ENCODE peak calls at places on chromosome 16, in eight cellular contexts. X is HEK293T; E is stromal cell of bone marrow; Y is DMS153; V is progenitor cell of endocrine pancreas; P is skeletal muscle cell; R is stimulated activated CD8-positive, alpha-beta memory T cell treated with anti-CD3 and anti-CD28 coated beads, Interleukin-7, amount 100 ng/mL, for 1 hour; C is BE2C. T is an unnamed sample.

GRCh38 chr16:54843424-54843750 is 87.3 kb upstream of the IRX5 start:
- DNase-seq in R (no peak), E (no peak), Y (no peak), P (no peak), X (no peak), C (no peak), V (no peak), T (no peak)

GRCh38 chr16:11410382-11411058 is 65.3 kb downstream of the RMI2 start:
- DNase-seq in C (no peak), P (no peak), E (no peak), V (no peak), Y (no peak), X (no peak), R (no peak), T (no peak)

GRCh38 chr16:11429113-11429512 is 83.9 kb downstream of the RMI2 start:
- DNase-seq in V (no peak), P (no peak), E (no peak), R (no peak), Y (no peak), X (no peak), C (no peak), T (no peak)

GRCh38 chr16:6947291-6947690 is 385.4 kb upstream of the RBFOX1 start:
- DNase-seq in C (no peak), X (no peak), P (no peak), R (no peak), E (no peak), Y (no peak), V (no peak), T (no peak)

GRCh38 chr16:23562505-23562904 is 5.0 kb downstream of the UBFD1 start:
- DNase-seq in E (no peak), X (no peak), Y (no peak), P (no peak), C (no peak), R (no peak), V (no peak), T (no peak)

GRCh38 chr16:3720418-3720817 is 3.1 kb upstream of the TRAP1 start:
- DNase-seq in R (no peak), X (no peak), V (no peak), E (no peak), Y (no peak), P (no peak), C (no peak), T (no peak)

GRCh38 chr16:85514601-85515318 is 98.4 kb upstream of the GSE1 start:
- DNase-seq in X (no peak), R (no peak), C (peak; percentile 80), Y (no peak), P (peak; percentile 86), E (peak; percentile 87), V (no peak), T (peak; percentile 96)

GRCh38 chr16:86531641-86532525 is 21.6 kb downstream of the FOXF1 start:
- DNase-seq in C (no peak), Y (no peak), X (no peak), V (no peak), E (no peak), P (no peak), R (no peak), T (no peak)

GRCh38 chr16:81470796-81471636 is 26.4 kb downstream of the CMIP start:
- DNase-seq in R (no peak), V (no peak), C (no peak), X (no peak), Y (no peak), E (no peak), P (no peak), T (no peak)